ENCODE peak calls at places on chromosomes 12 and 14, in four cellular contexts. V, G, K and W are unnamed samples.

GRCh38 chr12:98401427-98401826 is 114.0 kb upstream of the TMPO start:
- DNase-seq in G (no peak), K (no peak), V (no peak), W (no peak)

GRCh38 chr12:46963977-46964376 is 115.4 kb upstream of the PCED1B start:
- DNase-seq in V (no peak), G (no peak), K (peak; percentile 33), W (no peak)

GRCh38 chr12:6938353-6939186 is 5.0 kb upstream of the RNU7-1 start:
- DNase-seq in V (peak; percentile 43), G (no peak), K (no peak), W (peak; percentile 32)

GRCh38 chr12:32273712-32274111 is 125.6 kb upstream of the FGD4 start:
- DNase-seq in V (no peak), G (no peak), K (no peak), W (no peak)

GRCh38 chr14:102692334-102692733 is 84.9 kb upstream of the TRAF3 start:
- DNase-seq in G (no peak), V (no peak), K (no peak), W (no peak)

GRCh38 chr12:74381968-74382367 is 155.7 kb upstream of the ATXN7L3B start:
- DNase-seq in K (no peak), G (no peak), V (no peak), W (no peak)

GRCh38 chr14:101600891-101601602 is 39.8 kb downstream of the DIO3 start:
- DNase-seq in K (no peak), V (peak; percentile 1), G (no peak), W (no peak)

GRCh38 chr12:95318071-95318545 is 100.5 kb downstream of the VEZT start:
- DNase-seq in V (no peak), K (no peak), G (no peak), W (no peak)

GRCh38 chr12:62006076-62006732 is 254.0 kb upstream of the USP15 start:
- DNase-seq in K (peak; percentile 21), V (no peak), G (no peak), W (peak; percentile 16)

GRCh38 chr14:45003924-45004323 is 41.9 kb downstream of the TOGARAM1 start:
- DNase-seq in K (no peak), G (no peak), V (no peak), W (no peak)

GRCh38 chr12:14958361-14959125 is 2.9 kb downstream of the ARHGDIB start:
- DNase-seq in K (no peak), V (no peak), G (no peak), W (no peak)

GRCh38 chr12:112833272-112833671 is 41.7 kb downstream of the RPH3A start:
- DNase-seq in V (no peak), K (no peak), G (no peak), W (no peak)

GRCh38 chr14:97499790-97500481 is 702.8 kb downstream of the VRK1 start:
- DNase-seq in V (no peak), K (no peak), G (no peak), W (no peak)

GRCh38 chr12:19150273-19150895 is 20.9 kb downstream of the PLEKHA5 start:
- DNase-seq in K (no peak), G (no peak), V (no peak), W (no peak)

GRCh38 chr14:53925201-53925766 is 31.3 kb downstream of the BMP4 start:
- DNase-seq in G (no peak), V (no peak), K (no peak), W (no peak)

GRCh38 chr14:58783801-58784511 is 146.2 kb downstream of the DACT1 start:
- DNase-seq in V (no peak), K (no peak), G (no peak), W (no peak)

GRCh38 chr14:90815817-90816662 is at the start of gene TTC7B:
- DNase-seq in V (peak; percentile 31), G (no peak), K (peak; percentile 54), W (peak; percentile 61)

GRCh38 chr12:91272456-91273063 is 89.9 kb upstream of the DCN start:
- DNase-seq in G (peak; percentile 79), V (peak; percentile 84), K (peak; percentile 29), W (peak; percentile 26)

GRCh38 chr14:100727565-100728240 is 1.0 kb downstream of the DLK1 start:
- DNase-seq in G (no peak), K (no peak), V (no peak), W (no peak)

GRCh38 chr12:115362319-115362976 is 678.5 kb upstream of the TBX3 start:
- DNase-seq in V (no peak), K (no peak), G (no peak), W (no peak)

GRCh38 chr14:80491131-80491530 is 279.8 kb upstream of the DIO2 start:
- DNase-seq in V (peak; percentile 14), G (peak; percentile 63), K (no peak), W (peak; percentile 51)

GRCh38 chr12:22539055-22539454 is 5.3 kb downstream of the C2CD5 start:
- DNase-seq in V (no peak), G (no peak), K (no peak), W (no peak)

GRCh38 chr14:88551094-88551870 is 3.5 kb downstream of the PTPN21 start:
- DNase-seq in K (peak; percentile 87), V (peak; percentile 77), G (peak; percentile 82), W (peak; percentile 89)

GRCh38 chr12:123148223-123148622 is 2.7 kb downstream of the PITPNM2 start:
- DNase-seq in K (no peak), G (no peak), V (no peak), W (no peak)

GRCh38 chr12:2011641-2012607 is 7.7 kb upstream of the DCP1B start:
- DNase-seq in G (no peak), V (no peak), K (no peak), W (no peak)

DNA sequence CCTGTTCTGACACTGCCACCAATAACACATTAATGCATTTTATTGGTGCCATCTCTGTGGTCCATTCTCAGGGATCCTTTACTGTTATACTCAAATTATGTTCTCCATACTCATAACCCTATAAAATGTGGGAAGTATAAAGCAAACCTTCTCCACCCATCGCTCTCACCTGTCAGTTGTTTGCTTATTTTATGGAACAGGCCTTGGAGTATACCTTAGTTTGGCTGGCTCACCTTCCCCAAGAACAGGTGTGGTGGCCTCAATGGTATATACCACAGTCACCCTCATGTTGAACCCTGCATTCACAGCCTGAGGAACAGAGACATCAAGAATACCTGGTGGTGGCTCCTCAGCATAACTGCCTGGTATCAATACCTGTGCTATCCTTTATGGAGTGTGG is 308.4 kb upstream of the STXBP6 start:
- DNase-seq in G (no peak), V (no peak), K (no peak), W (peak; percentile 34)
- H3K9me3 ChIP-seq in G (no peaks in the 10 kb centered on the region), V (no peaks in the 10 kb centered on the region), K (no peaks in the 10 kb centered on the region), W (no peaks in the 10 kb centered on the region)

DNA sequence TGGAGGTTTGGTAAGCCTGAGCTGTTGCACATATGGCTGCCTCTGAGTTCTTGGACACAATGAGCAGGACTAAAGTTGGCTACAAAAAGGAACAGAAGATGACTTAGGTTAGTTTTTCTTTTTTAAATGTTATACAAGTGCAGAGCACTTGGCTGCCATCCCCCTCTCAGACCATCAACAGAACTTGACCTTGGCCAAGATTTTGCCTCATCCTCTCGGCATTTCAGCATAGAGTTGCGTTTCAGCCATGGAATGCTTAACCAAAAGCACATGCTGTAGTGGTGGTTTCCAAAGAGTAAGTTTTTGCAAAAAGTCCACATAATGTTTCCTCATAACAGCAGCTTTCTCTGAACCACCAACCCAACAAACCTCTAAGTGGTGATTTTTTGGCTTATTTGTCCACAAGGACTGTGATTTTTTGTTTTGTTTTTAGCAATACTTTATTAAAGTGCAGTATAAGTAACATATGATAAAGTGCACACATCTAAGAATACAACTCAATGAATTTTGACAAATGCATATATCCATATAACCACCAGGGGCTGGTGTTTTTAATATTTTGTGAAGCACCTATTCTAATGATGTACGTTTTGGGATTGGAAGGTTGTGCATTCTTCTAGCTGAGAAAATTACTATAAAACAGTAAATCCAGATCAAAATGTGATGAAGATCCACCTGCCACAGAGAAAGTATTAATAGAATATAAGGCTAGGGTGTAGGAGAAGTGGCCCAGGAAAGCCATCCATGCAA is 12.1 kb upstream of the GALNT16 start:
- DNase-seq in V (peak; percentile 78), G (peak; percentile 77), K (no peak), W (no peak)
- TF ChIP-seq CTCF in V (peak; percentile 46), G (peak; percentile 11), K (no peak), W (no peak)

GRCh38 chr12:25186788-25187397 is 8.1 kb downstream of the DNAI7 start:
- DNase-seq in G (no peak), K (no peak), V (no peak), W (no peak)
- H3K9me3 ChIP-seq in G (no peaks in the 10 kb centered on the region), K (no peaks in the 10 kb centered on the region), V (no peaks in the 10 kb centered on the region), W (no peaks in the 10 kb centered on the region)

DNA sequence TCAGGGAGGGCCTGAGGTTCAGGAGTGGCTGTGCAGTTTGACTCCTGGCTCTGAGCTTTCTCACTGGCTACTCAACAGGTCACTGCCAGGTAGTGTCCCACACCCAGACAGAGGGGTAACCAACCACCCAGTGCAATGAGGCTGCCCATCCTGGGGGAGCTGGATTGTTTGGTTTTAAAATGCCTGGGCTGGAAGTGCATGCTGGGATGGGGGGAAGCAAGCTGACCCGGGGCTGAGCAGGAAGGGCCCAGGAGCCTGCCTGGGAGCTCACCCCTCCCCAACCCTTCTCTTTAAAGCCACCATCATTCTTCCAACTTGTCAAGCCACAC is 12.6 kb upstream of the ABHD12B start:
- DNase-seq in V (no peak), K (no peak), G (no peak), W (no peak)
- TF ChIP-seq CTCF in V (no peak), K (no peak), G (no peak), W (no peak)

GRCh38 chr14:51931308-51931707 is 58.0 kb upstream of the RTRAF start:
- DNase-seq in V (no peak), K (no peak), G (no peak), W (no peak)
- H3K9me3 ChIP-seq in V (no peaks in the 10 kb centered on the region), K (no peaks in the 10 kb centered on the region), G (no peaks in the 10 kb centered on the region), W (no peaks in the 10 kb centered on the region)

GRCh38 chr14:73783107-73783727 is 68.4 kb upstream of the PTGR2 start:
- DNase-seq in G (no peak), K (no peak), V (no peak), W (peak; percentile 24)

GRCh38 chr14:73778736-73779135 is 64.6 kb upstream of the PNMA1 start:
- DNase-seq in V (no peak), K (no peak), G (no peak), W (no peak)

GRCh38 chr14:73782623-73783022 is 68.4 kb upstream of the PNMA1 start:
- DNase-seq in G (no peak), V (no peak), K (no peak), W (peak; percentile 18)

GRCh38 chr14:73780896-73781295 is 66.7 kb upstream of the PNMA1 start:
- DNase-seq in G (no peak), K (no peak), V (no peak), W (no peak)

DNA sequence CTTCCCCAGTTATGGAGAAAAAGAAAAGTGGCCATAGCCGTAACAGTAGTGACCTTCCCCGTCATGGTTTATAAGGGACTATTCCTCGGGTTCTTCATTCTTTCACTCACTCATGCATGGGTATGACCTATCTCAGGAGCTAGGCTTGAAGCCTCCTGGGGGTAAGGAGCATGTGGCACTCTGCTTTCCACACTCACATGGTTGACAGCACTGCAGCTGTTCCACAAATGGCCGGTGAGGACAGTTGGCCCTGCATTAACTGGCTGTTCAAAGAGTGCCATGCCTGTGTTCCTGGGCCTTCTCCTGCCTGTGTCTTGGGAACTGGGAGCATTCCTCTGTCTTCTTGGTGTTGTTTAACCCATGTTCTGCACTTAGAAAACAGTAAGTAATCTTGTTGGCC is 66.2 kb upstream of the PNMA1 start:
- DNase-seq in V (no peak), G (no peak), K (no peak), W (no peak)
- TF ChIP-seq CTCF in V (no peak), G (no peak), K (no peak), W (no peak)

GRCh38 chr12:87689196-87689595 is 340.0 kb downstream of the C12orf50 start:
- DNase-seq in V (no peak), G (no peak), K (no peak), W (no peak)
- H3K9me3 ChIP-seq in V (no peaks in the 10 kb centered on the region), G (no peaks in the 10 kb centered on the region), K (no peaks in the 10 kb centered on the region), W (no peaks in the 10 kb centered on the region)